ENCODE peak calls at places on chromosomes 6 and 20, in seven cellular contexts. V is IMR-90; L is fibroblast of lung; A is naive thymus-derived CD4-positive, alpha-beta T cell; H is upper lobe of right lung; K is effector memory CD4-positive, alpha-beta T cell; N is CD8-positive, alpha-beta memory T cell. T is an unnamed sample.

GRCh38 chr6:118735320-118735719 is 83.9 kb upstream of the CEP85L start:
- DNase-seq in V (no peak), L (no peak), A (no peak), H (no peak), K (no peak), N (no peak), T (peak; percentile 64)

GRCh38 chr6:115890238-115890637 is 170.5 kb downstream of the FRK start:
- DNase-seq in V (no peak), L (no peak), A (no peak), H (no peak), K (no peak), N (no peak), T (no peak)

GRCh38 chr20:44186201-44186600 is 787 bp downstream of the JPH2 start:
- DNase-seq in V (no peak), L (no peak), A (no peak), H (no peak), K (no peak), N (no peak), T (no peak)

GRCh38 chr6:97110149-97110548 is 172.9 kb downstream of the MMS22L start:
- DNase-seq in V (no peak), L (no peak), A (no peak), H (no peak), K (no peak), N (no peak), T (no peak)

GRCh38 chr6:33105916-33106871 is 30.4 kb downstream of the HLA-DPB1 start:
- DNase-seq in V (no peak), L (no peak), A (no peak), H (no peak), K (no peak), N (no peak), T (no peak)

GRCh38 chr6:26483727-26484126 is 16.4 kb upstream of the BTN1A1 start:
- DNase-seq in V (no peak), L (no peak), A (no peak), H (no peak), K (no peak), N (no peak), T (no peak)

GRCh38 chr20:43721429-43722152 is 5.2 kb downstream of the GTSF1L start:
- DNase-seq in V (no peak), L (no peak), A (no peak), H (peak; percentile 37), K (no peak), N (no peak), T (no peak)

GRCh38 chr6:28537065-28537464 is 11.4 kb downstream of the GPX5 start:
- DNase-seq in V (peak; percentile 5), L (peak; percentile 6), A (peak; percentile 46), H (no peak), K (no peak), N (no peak), T (no peak)

GRCh38 chr6:36825996-36826395 is 13.2 kb downstream of the CPNE5 start:
- DNase-seq in V (no peak), L (no peak), A (no peak), H (no peak), K (no peak), N (no peak), T (no peak)
- H3K27ac ChIP-seq in V (no peak overlapping the region), L (no peak overlapping the region), A (no peak overlapping the region), H (no peak overlapping the region), K (no peak overlapping the region), N (no peak overlapping the region), T (no peak overlapping the region)

GRCh38 chr20:57481281-57481711 is 43.6 kb downstream of the CTCFL start:
- DNase-seq in V (no peak), L (no peak), A (no peak), H (no peak), K (no peak), N (no peak), T (no peak)
- H3K4me3 ChIP-seq in V (no peak overlapping the region), L (no peak overlapping the region), A (no peak overlapping the region), H (no peak overlapping the region), K (no peak overlapping the region), N (peak overlapping the region; percentile 19), T (no peak overlapping the region)

GRCh38 chr6:143195349-143195845 is 134.7 kb downstream of the AIG1 start:
- DNase-seq in V (no peak), L (no peak), A (no peak), H (no peak), K (no peak), N (no peak), T (no peak)

GRCh38 chr6:143196525-143197225 is 136.0 kb downstream of the AIG1 start:
- DNase-seq in V (peak; percentile 41), L (peak; percentile 79), A (no peak), H (no peak), K (no peak), N (no peak), T (no peak)

GRCh38 chr6:143193571-143194094 is 132.9 kb downstream of the AIG1 start:
- DNase-seq in V (no peak), L (no peak), A (no peak), H (no peak), K (no peak), N (no peak), T (no peak)

GRCh38 chr6:143194095-143194589 is 133.5 kb downstream of the AIG1 start:
- DNase-seq in V (no peak), L (no peak), A (no peak), H (no peak), K (no peak), N (no peak), T (no peak)

DNA sequence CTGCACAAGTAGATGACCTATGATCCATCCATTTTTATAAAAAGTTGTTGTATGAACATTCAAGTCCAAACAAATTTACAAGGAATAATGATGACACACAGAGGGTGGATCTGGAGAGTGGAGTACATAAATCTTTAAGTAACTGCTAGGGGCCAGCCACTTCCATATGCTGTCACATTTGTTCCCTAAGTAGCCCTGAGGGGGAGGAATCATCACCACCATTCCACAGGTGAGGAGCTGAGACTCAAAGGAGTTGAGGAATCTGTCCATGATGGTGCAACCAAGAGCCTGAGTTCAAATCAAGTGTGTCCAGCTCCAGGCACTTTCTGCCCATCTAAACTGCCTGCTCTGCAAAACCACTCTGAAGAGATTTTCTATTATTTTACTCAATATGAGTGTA is 132.1 kb downstream of the AIG1 start:
- DNase-seq in V (no peak), L (no peak), A (no peak), H (no peak), K (no peak), N (no peak), T (no peak)
- H3K4me1 ChIP-seq in V (no peaks in the 10 kb centered on the region), L (no peaks in the 10 kb centered on the region), A (no peaks in the 10 kb centered on the region), H (no peaks in the 10 kb centered on the region), K (no peaks in the 10 kb centered on the region), N (no peaks in the 10 kb centered on the region), T (no peaks in the 10 kb centered on the region)

GRCh38 chr20:33651562-33652048 is 10.5 kb upstream of the C20orf144 start:
- DNase-seq in V (no peak), L (peak; percentile 14), A (no peak), H (no peak), K (no peak), N (no peak), T (no peak)

GRCh38 chr20:33653900-33654596 is 8.1 kb upstream of the C20orf144 start:
- DNase-seq in V (no peak), L (no peak), A (no peak), H (peak; percentile 88), K (no peak), N (no peak), T (no peak)

GRCh38 chr20:33655164-33655563 is 7.0 kb upstream of the C20orf144 start:
- DNase-seq in V (no peak), L (no peak), A (no peak), H (no peak), K (no peak), N (no peak), T (no peak)

GRCh38 chr20:33654680-33655161 is 7.4 kb upstream of the C20orf144 start:
- DNase-seq in V (no peak), L (no peak), A (no peak), H (no peak), K (no peak), N (no peak), T (no peak)

GRCh38 chr20:33653218-33653899 is 8.8 kb upstream of the C20orf144 start:
- DNase-seq in V (peak; percentile 66), L (peak; percentile 46), A (peak; percentile 27), H (peak; percentile 67), K (no peak), N (peak; percentile 70), T (no peak)
- H3K27ac ChIP-seq in V (no peak overlapping the region), L (no peak overlapping the region), A (no peak overlapping the region), H (no peak overlapping the region), K (no peak overlapping the region), N (no peak overlapping the region), T (no peak overlapping the region)

GRCh38 chr6:1315560-1316386 is 3.9 kb downstream of the FOXQ1 start:
- DNase-seq in V (no peak), L (no peak), A (no peak), H (no peak), K (no peak), N (no peak), T (no peak)
- H3K4me3 ChIP-seq in V (no peak overlapping the region), L (peak overlapping the region; percentile 9), A (no peak overlapping the region), H (peak overlapping the region; percentile 59), K (no peak overlapping the region), N (no peak overlapping the region), T (no peak overlapping the region)

T was measured in iPS DF 6.9.